ENCODE peak calls at places on chromosomes 13 and 19, in nine cellular contexts. V is right lobe of liver, K is body of pancreas, E is tibial nerve, R is heart left ventricle, L is esophagus squamous epithelium, Y is IMR-90, X is Peyer's patch, C is HCT116. D is an unnamed sample.

GRCh38 chr13:33676045-33676699 is 141.8 kb upstream of the RFC3 start:
- DNase-seq in V (no peak), K (peak), E (no peak), R (no peak), L (no peak), Y (no peak), X (no peak), C (no peak), D (peak)

GRCh38 chr13:31793246-31793645 is 53.9 kb downstream of the RXFP2 start:
- DNase-seq in V (no peak), K (no peak), E (no peak), R (no peak), L (no peak), Y (peak), X (no peak), C (no peak), D (no peak)

GRCh38 chr19:33809960-33810359 is 13.3 kb downstream of the KCTD15 start:
- DNase-seq in V (peak), K (no peak), E (no peak), R (no peak), L (no peak), Y (peak), X (no peak), C (no peak), D (no peak)

GRCh38 chr19:15869109-15869555 is 28.7 kb downstream of the CYP4F2 start:
- DNase-seq in V (no peak), K (peak), E (no peak), R (no peak), L (no peak), Y (no peak), X (no peak), C (peak), D (peak)

GRCh38 chr13:114043421-114044053 is 69.7 kb upstream of the C13orf46 start:
- DNase-seq in V (no peak), K (peak), E (peak), R (peak), L (peak), Y (peak), X (no peak), C (no peak), D (peak)

GRCh38 chr19:38028913-38029565 is 122.0 kb downstream of the SIPA1L3 start:
- DNase-seq in V (no peak), K (no peak), E (no peak), R (no peak), L (no peak), Y (peak), X (no peak), C (no peak), D (no peak)

GRCh38 chr13:113904411-113904810 is 40.5 kb upstream of the GAS6 start:
- DNase-seq in V (no peak), K (peak), E (no peak), R (peak), L (no peak), Y (peak), X (peak), C (no peak), D (peak)

GRCh38 chr13:52850396-52851152 is 2.1 kb upstream of the PCDH8 start:
- DNase-seq in V (peak), K (peak), E (peak), R (peak), L (no peak), Y (peak), X (peak), C (no peak), D (peak)

GRCh38 chr13:79679334-79679733 is 198.4 kb downstream of the NDFIP2 start:
- DNase-seq in V (no peak), K (peak), E (peak), R (peak), L (no peak), Y (peak), X (peak), C (peak), D (peak)

GRCh38 chr13:108276060-108276459 is 6.5 kb downstream of the TNFSF13B start:
- DNase-seq in V (peak), K (no peak), E (no peak), R (peak), L (no peak), Y (no peak), X (no peak), C (no peak), D (peak)

GRCh38 chr13:100063906-100064305 is 25.0 kb upstream of the PCCA start:
- DNase-seq in V (no peak), K (no peak), E (no peak), R (no peak), L (no peak), Y (no peak), X (no peak), C (no peak), D (no peak)

GRCh38 chr13:33213024-33213795 is 72.3 kb downstream of the STARD13 start:
- DNase-seq in V (no peak), K (no peak), E (no peak), R (no peak), L (no peak), Y (no peak), X (no peak), C (no peak), D (peak)

GRCh38 chr19:35178701-35179100 is 24.2 kb downstream of the FXYD5 start:
- DNase-seq in V (no peak), K (no peak), E (no peak), R (no peak), L (no peak), Y (no peak), X (no peak), C (no peak), D (no peak)
- TF ChIP-seq POLR2A in V (no peak), K (no peak), E (no peak), R (no peak), L (no peak), Y (no peak), X (no peak), C (no peak), D (no peak)

GRCh38 chr19:51572908-51573307 is 1.8 kb downstream of the ZNF175 start:
- DNase-seq in V (no peak), K (no peak), E (no peak), R (no peak), L (no peak), Y (peak), X (no peak), C (no peak), D (no peak)
- H3K27ac ChIP-seq in V (no peak), K (no peak), E (no peak), R (no peak), L (no peak), Y (peak), X (no peak), C (no peak), D (no peak)

GRCh38 chr19:10416380-10417257 is 3.7 kb upstream of the PDE4A start:
- DNase-seq in V (peak), K (peak), E (peak), R (peak), L (peak), Y (peak), X (peak), C (peak), D (peak)
- TF ChIP-seq POLR2A in V (no peak), K (no peak), E (no peak), R (no peak), L (no peak), Y (no peak), X (no peak), C (no peak), D (no peak)

GRCh38 chr19:39155741-39156140 is 30.2 kb downstream of the PAK4 start:
- DNase-seq in V (no peak), K (peak), E (no peak), R (no peak), L (no peak), Y (no peak), X (no peak), C (no peak), D (no peak)

GRCh38 chr19:39157997-39158389 is 32.4 kb downstream of the PAK4 start:
- DNase-seq in V (no peak), K (no peak), E (no peak), R (no peak), L (no peak), Y (no peak), X (no peak), C (no peak), D (no peak)

GRCh38 chr19:39157275-39157996 is 31.9 kb downstream of the PAK4 start:
- DNase-seq in V (no peak), K (no peak), E (no peak), R (no peak), L (no peak), Y (peak), X (no peak), C (no peak), D (no peak)

GRCh38 chr19:39156230-39156890 is 30.8 kb downstream of the PAK4 start:
- DNase-seq in V (no peak), K (peak), E (no peak), R (no peak), L (no peak), Y (peak), X (no peak), C (no peak), D (peak)

DNA sequence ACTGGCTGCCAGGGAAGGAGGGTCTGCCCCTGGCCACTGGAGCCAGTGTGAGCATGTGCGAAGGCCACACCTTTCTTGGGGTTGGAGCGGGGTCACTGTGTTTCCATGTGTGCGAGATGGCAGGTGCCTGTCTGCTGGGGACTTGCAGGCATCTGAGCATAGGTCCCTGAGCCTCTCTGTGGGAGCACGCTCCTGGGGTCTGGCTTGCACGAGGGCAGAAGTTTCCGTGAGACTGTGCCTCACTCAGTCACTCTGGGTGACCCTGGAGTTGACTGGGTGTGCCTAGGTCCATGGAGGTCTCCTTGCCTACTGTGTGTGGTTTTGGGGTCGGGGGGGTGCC is 31.3 kb downstream of the PAK4 start:
- DNase-seq in V (no peak), K (no peak), E (no peak), R (no peak), L (no peak), Y (no peak), X (no peak), C (no peak), D (no peak)
- H3K27ac ChIP-seq in V (no peak), K (peak), E (no peak), R (no peak), L (no peak), Y (no peak), X (no peak), C (peak), D (no peak)

DNA sequence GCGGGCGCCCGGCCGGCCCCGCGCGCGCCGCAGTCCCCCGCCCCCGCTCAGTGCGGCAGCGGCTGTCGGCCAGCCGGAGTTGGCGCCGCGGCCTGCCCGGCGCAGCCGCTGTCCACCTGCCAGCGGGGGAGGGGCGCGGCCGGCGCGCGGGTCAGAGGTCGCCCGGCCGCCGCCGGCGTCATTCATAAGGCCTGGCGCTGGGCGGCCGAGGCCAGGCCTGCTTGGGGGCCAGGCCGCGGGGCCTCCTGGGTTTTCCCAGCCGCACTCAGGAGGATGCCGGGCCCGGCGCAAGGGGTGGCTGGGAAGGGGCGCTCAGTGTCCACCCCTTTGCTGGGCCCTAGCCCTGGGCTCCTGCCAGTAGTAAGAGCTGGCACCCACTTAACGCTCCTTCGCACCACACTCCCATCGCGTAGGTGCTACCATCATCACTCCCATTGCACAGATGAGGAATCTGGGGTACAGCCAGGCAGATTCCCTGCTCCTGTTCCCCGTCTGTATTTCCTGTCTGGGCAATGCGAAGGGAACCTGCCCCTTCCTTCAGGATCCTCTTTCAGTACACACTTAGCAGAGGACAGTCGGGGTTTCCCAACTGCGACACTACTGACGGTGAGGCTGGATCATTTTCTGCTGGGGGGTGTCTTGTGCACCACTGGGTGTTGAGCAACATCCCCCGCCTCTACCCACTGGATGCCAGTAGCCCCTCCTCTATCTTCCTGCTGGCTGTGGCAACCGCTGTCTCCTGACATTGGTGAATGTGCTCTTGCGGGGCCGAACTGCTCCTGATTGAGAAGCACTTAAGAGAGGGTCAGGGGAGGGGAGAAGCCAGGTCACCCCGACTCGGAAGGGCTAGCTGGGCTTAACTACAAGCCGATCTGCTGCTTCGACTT is 846 bp upstream of the PRKACA start:
- DNase-seq in V (peak), K (peak), E (peak), R (peak), L (peak), Y (peak), X (peak), C (no peak), D (peak)
- TF ChIP-seq POLR2A in V (peak), K (peak), E (peak), R (peak), L (peak), Y (peak), X (peak), C (no peak), D (no peak)

DNA sequence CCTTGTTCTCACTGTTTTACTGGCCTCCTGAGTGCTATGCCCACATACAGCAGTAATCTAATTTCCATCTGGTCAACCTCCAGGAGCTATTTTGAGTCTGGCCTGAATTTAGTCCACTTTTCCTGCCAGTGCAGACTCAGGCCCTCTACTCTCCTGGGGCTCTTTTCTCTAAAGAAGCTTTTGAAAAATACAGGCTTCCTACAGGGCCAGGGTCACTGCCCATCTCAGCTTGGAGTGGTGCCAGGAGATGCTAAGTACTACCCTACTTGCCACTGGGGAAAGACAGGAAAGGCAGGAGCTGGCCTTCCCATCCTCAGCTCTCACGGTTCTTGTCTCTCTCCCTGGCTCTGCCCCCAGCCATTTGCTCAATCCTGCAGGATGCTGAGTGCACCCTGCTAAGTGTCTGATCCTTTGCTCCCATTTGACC is 101.7 kb upstream of the SERP2 start:
- DNase-seq in V (no peak), K (peak), E (peak), R (peak), L (no peak), Y (no peak), X (no peak), C (no peak), D (no peak)
- H3K27ac ChIP-seq in V (no peak), K (peak), E (peak), R (peak), L (peak), Y (no peak), X (no peak), C (no peak), D (peak)

DNA sequence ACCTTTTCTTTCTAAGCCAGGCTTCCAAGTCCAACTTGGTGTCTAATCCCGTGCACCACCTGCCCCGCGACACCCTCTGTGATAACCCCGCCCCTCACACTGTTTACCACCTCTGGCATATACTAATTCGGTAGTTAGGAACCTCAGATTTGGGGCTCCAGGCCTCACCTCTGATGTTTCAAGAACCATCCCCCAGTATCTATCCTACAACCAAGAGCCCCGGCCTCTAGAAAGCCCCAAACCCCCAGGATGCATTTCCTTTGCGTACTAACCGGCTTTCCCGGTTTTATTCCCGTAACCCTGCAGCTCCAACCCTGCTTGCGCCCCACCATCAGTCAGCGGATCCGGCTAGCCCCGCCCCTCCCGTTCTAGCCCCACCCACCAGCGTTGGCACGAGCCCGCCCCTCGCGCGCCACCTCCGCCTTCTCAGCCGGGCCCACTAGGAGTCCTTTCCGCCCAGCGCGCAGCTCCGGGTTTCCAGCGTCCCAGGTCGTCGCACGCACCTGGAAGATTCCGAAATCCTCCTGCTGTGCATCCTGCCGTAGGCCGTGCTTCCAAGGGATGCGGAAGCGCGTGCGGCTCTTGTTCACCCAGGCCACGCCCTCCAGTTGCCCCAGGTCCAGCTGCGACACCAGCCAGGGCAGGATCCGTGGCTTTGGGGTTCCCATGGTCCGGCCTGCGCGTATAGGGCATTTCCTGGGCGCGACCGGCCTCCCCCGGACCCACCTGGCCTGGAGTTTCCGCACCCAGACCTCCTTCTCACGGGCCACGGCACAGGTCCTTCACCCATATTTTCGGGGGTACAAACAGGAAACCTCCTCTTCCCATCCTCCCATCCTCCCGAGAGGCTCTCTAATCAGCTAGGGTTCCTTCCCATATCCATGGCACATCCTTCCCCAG is 1.2 kb downstream of the IRF3 start:
- DNase-seq in V (peak), K (peak), E (peak), R (peak), L (peak), Y (peak), X (peak), C (peak), D (peak)
- TF ChIP-seq POLR2A in V (peak), K (peak), E (no peak), R (peak), L (peak), Y (no peak), X (peak), C (peak), D (no peak)

DNA sequence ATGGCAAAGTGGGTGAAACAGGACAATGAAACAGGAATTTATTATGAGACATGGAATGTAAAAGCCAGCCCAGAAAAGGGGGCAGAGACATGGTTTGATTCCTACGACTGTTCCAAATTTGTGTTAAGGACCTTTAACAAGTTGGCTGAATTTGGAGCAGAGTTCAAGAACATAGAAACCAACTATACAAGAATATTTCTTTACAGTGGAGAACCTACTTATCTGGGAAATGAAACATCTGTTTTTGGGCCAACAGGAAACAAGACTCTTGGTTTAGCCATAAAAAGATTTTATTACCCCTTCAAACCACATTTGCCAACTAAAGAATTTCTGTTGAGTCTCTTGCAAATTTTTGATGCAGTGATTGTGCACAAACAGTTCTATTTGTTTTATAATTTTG is 8.6 kb downstream of the CLN5 start:
- DNase-seq in V (no peak), K (no peak), E (no peak), R (no peak), L (no peak), Y (no peak), X (no peak), C (no peak), D (no peak)
- H3K27ac ChIP-seq in V (no peak), K (no peak), E (peak), R (no peak), L (no peak), Y (no peak), X (no peak), C (no peak), D (no peak)

GRCh38 chr13:71643466-71643865 is 223.5 kb downstream of the DACH1 start:
- DNase-seq in V (no peak), K (no peak), E (no peak), R (no peak), L (no peak), Y (no peak), X (no peak), C (no peak), D (no peak)

GRCh38 chr13:71645467-71645866 is 221.5 kb downstream of the DACH1 start:
- DNase-seq in V (no peak), K (no peak), E (no peak), R (no peak), L (no peak), Y (no peak), X (no peak), C (no peak), D (no peak)

GRCh38 chr13:71638728-71639127 is 228.3 kb downstream of the DACH1 start:
- DNase-seq in V (no peak), K (no peak), E (no peak), R (no peak), L (no peak), Y (no peak), X (no peak), C (no peak), D (no peak)

DNA sequence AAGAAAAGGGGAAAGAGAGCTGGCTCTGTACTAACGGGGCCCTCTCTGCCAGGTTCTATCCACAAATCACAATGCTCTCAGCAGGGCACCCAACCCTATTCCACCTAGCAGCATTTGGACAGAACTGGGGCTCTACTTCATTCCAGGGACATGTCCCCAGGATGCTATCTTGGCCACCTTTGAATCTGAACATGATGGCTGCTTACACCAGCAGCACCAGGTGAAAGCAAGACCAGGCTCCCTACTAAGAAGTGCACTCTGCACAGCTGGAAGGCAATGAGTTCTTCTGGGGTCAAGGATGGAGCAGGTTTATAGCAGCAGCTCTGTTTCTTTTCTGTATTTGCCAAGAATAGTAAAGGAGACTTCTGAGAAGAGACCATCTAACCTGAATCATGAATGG is 222.4 kb downstream of the DACH1 start:
- DNase-seq in V (no peak), K (no peak), E (no peak), R (no peak), L (no peak), Y (no peak), X (no peak), C (no peak), D (no peak)
- TF ChIP-seq POLR2A in V (no peak), K (no peak), E (no peak), R (no peak), L (no peak), Y (no peak), X (no peak), C (no peak), D (no peak)

D was measured in stomach.